ENCODE peak calls at places on chromosomes 2 and 18, in five cellular contexts. One of them, this sample, is unnamed. For H3K4me1, the result is how much of the 10 kb centered on the place peaks cover.

GRCh38 chr2:100563407-100564247 is 834 bp downstream of the PDCL3 start:
- DNase-seq in tibial artery: no peak
- DNase-seq in adrenal gland: peak
- DNase-seq in HCT116: no peak
- DNase-seq in neural progenitor cell: peak
- DNase-seq in this sample: no peak

GRCh38 chr18:31876707-31877106 is 66.2 kb downstream of the TRAPPC8 start:
- DNase-seq in tibial artery: no peak
- DNase-seq in adrenal gland: no peak
- DNase-seq in HCT116: no peak
- DNase-seq in neural progenitor cell: no peak
- DNase-seq in this sample: no peak

GRCh38 chr2:190425883-190426658 is 17.9 kb downstream of the MFSD6 start:
- DNase-seq in tibial artery: no peak
- DNase-seq in adrenal gland: no peak
- DNase-seq in HCT116: no peak
- DNase-seq in neural progenitor cell: no peak
- DNase-seq in this sample: no peak

GRCh38 chr2:33477473-33478468 is 1.3 kb downstream of the RASGRP3 start:
- DNase-seq in tibial artery: peak
- DNase-seq in adrenal gland: peak
- DNase-seq in HCT116: no peak
- DNase-seq in neural progenitor cell: peak
- DNase-seq in this sample: no peak

GRCh38 chr2:95314964-95315611 is 17.9 kb downstream of the KCNIP3 start:
- DNase-seq in tibial artery: no peak
- DNase-seq in adrenal gland: no peak
- DNase-seq in HCT116: peak
- DNase-seq in neural progenitor cell: peak
- DNase-seq in this sample: peak

GRCh38 chr2:169734172-169734847 is 678 bp downstream of the KLHL23 start:
- DNase-seq in tibial artery: no peak
- DNase-seq in adrenal gland: no peak
- DNase-seq in HCT116: no peak
- DNase-seq in neural progenitor cell: peak
- DNase-seq in this sample: no peak

GRCh38 chr18:79400091-79400590 is 4.4 kb downstream of the NFATC1 start:
- DNase-seq in tibial artery: peak
- DNase-seq in adrenal gland: no peak
- DNase-seq in HCT116: no peak
- DNase-seq in neural progenitor cell: peak
- DNase-seq in this sample: no peak

GRCh38 chr2:45391866-45392265 is 219.2 kb downstream of the SRBD1 start:
- DNase-seq in tibial artery: no peak
- DNase-seq in adrenal gland: no peak
- DNase-seq in HCT116: no peak
- DNase-seq in neural progenitor cell: no peak
- DNase-seq in this sample: no peak

GRCh38 chr2:24083567-24084385 is 858 bp downstream of the TP53I3 start:
- DNase-seq in tibial artery: no peak
- DNase-seq in adrenal gland: no peak
- DNase-seq in HCT116: peak
- DNase-seq in neural progenitor cell: peak
- DNase-seq in this sample: peak

GRCh38 chr18:43129946-43130523 is 14.6 kb upstream of the RIT2 start:
- DNase-seq in tibial artery: no peak
- DNase-seq in adrenal gland: no peak
- DNase-seq in HCT116: no peak
- DNase-seq in neural progenitor cell: no peak
- DNase-seq in this sample: no peak

GRCh38 chr2:241848761-241849615 is 9.7 kb downstream of the PDCD1 start:
- DNase-seq in tibial artery: no peak
- DNase-seq in adrenal gland: peak
- DNase-seq in HCT116: no peak
- DNase-seq in neural progenitor cell: no peak
- DNase-seq in this sample: no peak

GRCh38 chr18:44682871-44683221 is 2.2 kb downstream of the SETBP1 start:
- DNase-seq in tibial artery: peak
- DNase-seq in adrenal gland: no peak
- DNase-seq in HCT116: no peak
- DNase-seq in neural progenitor cell: peak
- DNase-seq in this sample: no peak

GRCh38 chr18:25399554-25399953 is 47.6 kb upstream of the ZNF521 start:
- DNase-seq in tibial artery: no peak
- DNase-seq in adrenal gland: no peak
- DNase-seq in HCT116: no peak
- DNase-seq in neural progenitor cell: no peak
- DNase-seq in this sample: no peak

GRCh38 chr18:13218376-13219011 is at the start of gene LDLRAD4:
- DNase-seq in tibial artery: peak
- DNase-seq in adrenal gland: peak
- DNase-seq in HCT116: no peak
- DNase-seq in neural progenitor cell: peak
- DNase-seq in this sample: no peak

GRCh38 chr2:153477096-153477555 is 1.4 kb downstream of the RPRM start:
- DNase-seq in tibial artery: peak
- DNase-seq in adrenal gland: no peak
- DNase-seq in HCT116: no peak
- DNase-seq in neural progenitor cell: peak
- DNase-seq in this sample: no peak

GRCh38 chr2:102971661-102972060 is 209.8 kb downstream of the TMEM182 start:
- DNase-seq in tibial artery: no peak
- DNase-seq in adrenal gland: no peak
- DNase-seq in HCT116: no peak
- DNase-seq in neural progenitor cell: no peak
- DNase-seq in this sample: no peak

GRCh38 chr2:128504242-128505149 is 185.8 kb upstream of the HS6ST1 start:
- DNase-seq in tibial artery: peak
- DNase-seq in adrenal gland: peak
- DNase-seq in HCT116: no peak
- DNase-seq in neural progenitor cell: no peak
- DNase-seq in this sample: no peak

GRCh38 chr2:102453497-102453896 is 19.5 kb upstream of the SLC9A4 start:
- DNase-seq in tibial artery: no peak
- DNase-seq in adrenal gland: no peak
- DNase-seq in HCT116: no peak
- DNase-seq in neural progenitor cell: no peak
- DNase-seq in this sample: no peak

GRCh38 chr2:224843141-224843540 is 127.0 kb upstream of the CCDC195 start:
- DNase-seq in tibial artery: no peak
- DNase-seq in adrenal gland: no peak
- DNase-seq in HCT116: no peak
- DNase-seq in neural progenitor cell: no peak
- DNase-seq in this sample: no peak

DNA sequence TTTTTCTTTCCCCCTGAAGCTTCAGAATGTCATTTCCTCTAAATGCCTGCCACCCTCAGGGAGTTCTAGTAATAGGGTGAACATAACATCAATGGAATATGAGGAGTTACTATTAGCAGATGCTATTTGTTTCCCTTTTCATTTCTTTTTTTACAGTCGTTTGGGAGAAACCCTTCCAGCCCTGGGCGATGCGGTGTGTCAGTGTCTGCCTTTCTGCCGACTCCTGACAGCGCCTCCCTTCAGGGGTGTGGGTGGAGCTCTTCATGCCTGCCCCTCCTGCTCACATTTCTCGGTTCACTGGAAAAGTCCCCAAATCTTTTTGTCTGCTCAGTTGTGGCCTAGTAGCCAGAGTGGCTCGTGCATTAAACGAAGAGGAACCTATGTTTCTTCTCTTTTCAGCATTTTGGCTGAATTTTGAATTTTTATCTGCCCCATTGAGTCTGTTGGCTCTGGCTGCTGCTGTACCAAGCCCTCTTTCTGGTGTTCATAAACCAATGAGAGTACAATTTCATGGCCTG is 72.3 kb downstream of the FMNL2 start:
- DNase-seq in tibial artery: peak
- DNase-seq in adrenal gland: peak
- DNase-seq in HCT116: no peak
- DNase-seq in neural progenitor cell: peak
- DNase-seq in this sample: no peak
- H3K4me1 ChIP-seq in tibial artery: under half
- H3K4me1 ChIP-seq in adrenal gland: under half
- H3K4me1 ChIP-seq in HCT116: half or more
- H3K4me1 ChIP-seq in neural progenitor cell: half or more
- H3K4me1 ChIP-seq in this sample: under half

GRCh38 chr2:134129900-134130537 is 123.9 kb upstream of the MGAT5 start:
- DNase-seq in tibial artery: no peak
- DNase-seq in adrenal gland: no peak
- DNase-seq in HCT116: no peak
- DNase-seq in neural progenitor cell: no peak
- DNase-seq in this sample: no peak
- H3K4me1 ChIP-seq in tibial artery: under half
- H3K4me1 ChIP-seq in adrenal gland: under half
- H3K4me1 ChIP-seq in HCT116: under half
- H3K4me1 ChIP-seq in neural progenitor cell: under half
- H3K4me1 ChIP-seq in this sample: under half

DNA sequence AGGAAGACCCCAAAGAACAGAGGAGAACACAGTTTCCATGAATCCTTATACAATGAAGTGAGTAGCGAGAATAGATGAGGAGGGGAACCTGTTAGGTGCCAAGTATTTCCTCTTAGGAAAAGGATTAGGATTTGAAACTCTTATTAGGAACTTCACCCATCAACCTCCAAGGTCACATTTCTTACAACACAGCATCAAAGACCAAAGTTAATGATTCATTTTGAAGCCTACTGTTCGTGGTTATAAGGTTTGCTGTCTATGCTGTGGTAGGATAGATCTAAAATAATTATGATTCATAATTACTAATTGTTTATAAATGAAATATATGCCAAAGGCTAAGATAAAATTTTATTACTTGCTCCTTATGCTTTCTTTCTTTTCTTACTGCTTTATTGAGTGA is 6.1 kb downstream of the CFAP221 start:
- DNase-seq in tibial artery: no peak
- DNase-seq in adrenal gland: no peak
- DNase-seq in HCT116: no peak
- DNase-seq in neural progenitor cell: no peak
- DNase-seq in this sample: no peak
- H3K4me1 ChIP-seq in tibial artery: under half
- H3K4me1 ChIP-seq in adrenal gland: under half
- H3K4me1 ChIP-seq in HCT116: under half
- H3K4me1 ChIP-seq in neural progenitor cell: under half
- H3K4me1 ChIP-seq in this sample: under half

DNA sequence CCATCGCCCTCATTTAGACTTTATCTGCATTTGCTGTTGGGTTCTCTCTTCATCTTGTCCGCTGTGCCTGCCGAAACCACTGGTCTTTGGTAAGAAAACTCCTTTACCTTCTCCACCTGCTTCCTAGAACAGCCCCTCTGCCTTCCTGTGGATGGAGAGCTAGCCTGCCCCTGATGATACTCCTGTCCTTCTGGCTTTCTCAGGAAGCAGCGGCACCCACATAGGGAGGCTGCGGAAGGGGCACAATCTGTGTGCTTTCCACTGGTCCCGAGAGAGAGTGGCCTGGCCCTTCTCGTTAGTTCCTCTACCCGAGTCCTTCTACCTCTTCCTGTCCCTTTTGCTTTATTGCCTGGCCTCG is 80.3 kb upstream of the RBM44 start:
- DNase-seq in tibial artery: no peak
- DNase-seq in adrenal gland: no peak
- DNase-seq in HCT116: no peak
- DNase-seq in neural progenitor cell: no peak
- DNase-seq in this sample: no peak
- H3K4me1 ChIP-seq in tibial artery: under half
- H3K4me1 ChIP-seq in adrenal gland: under half
- H3K4me1 ChIP-seq in HCT116: under half
- H3K4me1 ChIP-seq in neural progenitor cell: under half
- H3K4me1 ChIP-seq in this sample: under half

DNA sequence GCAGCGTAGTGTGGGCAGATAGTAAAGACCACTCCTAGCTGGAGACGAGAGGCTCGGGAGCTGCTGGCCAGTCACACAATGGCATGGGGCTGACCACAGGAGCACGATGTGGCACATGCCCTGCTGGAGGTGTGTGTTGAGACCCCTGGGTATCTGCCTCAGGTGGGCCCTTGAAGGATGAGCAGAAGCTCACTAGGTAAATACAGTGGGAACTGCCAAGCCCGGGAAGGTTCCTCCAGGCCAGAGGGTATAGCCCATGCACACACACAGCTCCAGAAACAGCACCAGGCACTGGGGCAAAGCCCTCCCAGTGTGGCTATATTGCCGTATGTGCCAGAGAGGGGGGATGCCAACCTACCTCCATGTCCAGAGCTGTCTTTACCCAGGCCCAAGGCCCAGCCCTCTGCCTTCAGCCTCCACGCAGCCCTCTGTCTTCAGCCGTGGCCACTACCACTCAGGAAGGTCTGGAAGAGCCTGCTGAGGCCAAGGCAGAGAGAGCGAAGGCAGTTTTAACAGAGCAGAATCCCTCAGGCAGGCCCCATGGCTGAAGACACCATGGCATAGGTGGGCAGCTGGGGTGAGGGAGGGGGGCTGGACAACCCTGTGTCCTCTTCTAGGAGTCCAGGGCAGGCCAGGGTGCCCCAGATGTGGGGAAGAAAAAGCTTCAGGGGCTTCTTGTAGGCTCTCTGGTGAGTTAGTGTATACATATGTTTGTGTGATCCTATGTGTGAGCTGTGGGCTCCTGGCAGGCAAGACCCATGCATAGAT is 7.0 kb upstream of the ARID5A start:
- DNase-seq in tibial artery: no peak
- DNase-seq in adrenal gland: no peak
- DNase-seq in HCT116: no peak
- DNase-seq in neural progenitor cell: no peak
- DNase-seq in this sample: no peak
- H3K4me1 ChIP-seq in tibial artery: half or more
- H3K4me1 ChIP-seq in adrenal gland: under half
- H3K4me1 ChIP-seq in HCT116: under half
- H3K4me1 ChIP-seq in neural progenitor cell: under half
- H3K4me1 ChIP-seq in this sample: under half

DNA sequence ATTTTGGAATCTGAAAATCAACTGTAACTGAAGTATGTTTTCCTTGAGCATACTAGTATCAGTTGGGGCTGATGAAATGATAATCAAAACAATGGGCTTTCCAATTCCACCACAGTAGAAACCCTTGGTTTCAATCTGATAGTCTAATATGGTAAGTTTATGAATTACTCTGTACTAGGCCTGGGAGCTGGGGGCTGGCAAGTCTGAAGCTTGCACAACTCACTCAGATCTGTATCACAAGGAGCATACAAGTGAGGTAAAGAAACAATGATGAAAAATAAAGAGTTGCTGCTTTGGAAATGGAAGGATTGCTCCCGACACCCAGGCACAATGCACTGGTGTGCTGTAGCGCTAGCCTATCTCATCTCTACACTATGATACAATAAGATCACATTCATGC is 19.4 kb downstream of the ZEB2 start:
- DNase-seq in tibial artery: no peak
- DNase-seq in adrenal gland: no peak
- DNase-seq in HCT116: no peak
- DNase-seq in neural progenitor cell: no peak
- DNase-seq in this sample: no peak
- H3K4me1 ChIP-seq in tibial artery: under half
- H3K4me1 ChIP-seq in adrenal gland: under half
- H3K4me1 ChIP-seq in HCT116: under half
- H3K4me1 ChIP-seq in neural progenitor cell: half or more
- H3K4me1 ChIP-seq in this sample: under half